ENCODE peak calls at places on chromosomes 1 and 21, in six cellular contexts. U is stimulated activated CD4-positive, alpha-beta T cell treated with anti-CD3 and anti-CD28 coated beads, Interleukin-15, amount 100 ng/mL, for 24 hours; M is iris pigment epithelial cell; B is CD4-positive, alpha-beta T cell; J is T-helper 9 cell; Q is GM03348. Z is an unnamed sample.
A peak's percentile ranks its signal among the peaks of the same experiment; 100 is the strongest.

GRCh38 chr21:35159881-35160280 is 110.8 kb upstream of the RUNX1 start:
- DNase-seq in U (no peak), M (peak; percentile 44), B (no peak), J (no peak), Q (peak; percentile 41), Z (peak; percentile 86)

GRCh38 chr1:177912991-177913390 is 56.9 kb downstream of the SEC16B start:
- DNase-seq in U (no peak), M (no peak), B (no peak), J (no peak), Q (no peak), Z (no peak)

GRCh38 chr1:162485236-162485635 is 12.4 kb upstream of the UHMK1 start:
- DNase-seq in U (no peak), M (peak; percentile 34), B (no peak), J (no peak), Q (peak; percentile 64), Z (peak; percentile 53)

GRCh38 chr21:38569733-38570132 is 71.5 kb upstream of the ERG start:
- DNase-seq in U (no peak), M (no peak), B (no peak), J (no peak), Q (no peak), Z (no peak)

GRCh38 chr1:167520711-167521206 is 2.4 kb upstream of the CD247 start:
- DNase-seq in U (no peak), M (no peak), B (no peak), J (no peak), Q (no peak), Z (no peak)

GRCh38 chr1:204192589-204193352 is 3.5 kb downstream of the KISS1 start:
- DNase-seq in U (no peak), M (no peak), B (no peak), J (no peak), Q (no peak), Z (peak; percentile 38)

GRCh38 chr1:183506561-183506960 is 34.3 kb downstream of the SMG7 start:
- DNase-seq in U (no peak), M (no peak), B (no peak), J (no peak), Q (peak; percentile 28), Z (no peak)

GRCh38 chr1:179976970-179977651 is 22.5 kb downstream of the CEP350 start:
- DNase-seq in U (no peak), M (no peak), B (no peak), J (no peak), Q (no peak), Z (no peak)

GRCh38 chr1:231734417-231734816 is 107.8 kb downstream of the DISC1 start:
- DNase-seq in U (no peak), M (no peak), B (no peak), J (no peak), Q (no peak), Z (peak; percentile 28)

GRCh38 chr1:102776074-102776473 is 332.2 kb downstream of the COL11A1 start:
- DNase-seq in U (no peak), M (no peak), B (no peak), J (no peak), Q (no peak), Z (no peak)

GRCh38 chr1:165894591-165894990 is 67.2 kb downstream of the UCK2 start:
- DNase-seq in U (no peak), M (no peak), B (no peak), J (no peak), Q (no peak), Z (peak; percentile 16)

GRCh38 chr1:163174524-163175437 is 27.9 kb downstream of the RGS5 start:
- DNase-seq in U (peak; percentile 69), M (peak; percentile 75), B (no peak), J (peak; percentile 3), Q (peak; percentile 74), Z (peak; percentile 67)

GRCh38 chr1:198656500-198656932 is 17.7 kb downstream of the PTPRC start:
- DNase-seq in U (peak; percentile 85), M (peak; percentile 22), B (peak; percentile 72), J (peak; percentile 70), Q (no peak), Z (no peak)

GRCh38 chr1:35031103-35031452 is 667 bp downstream of the ZMYM6 start:
- DNase-seq in U (peak; percentile 50), M (peak; percentile 63), B (peak; percentile 45), J (no peak), Q (peak; percentile 50), Z (peak; percentile 60)

GRCh38 chr1:184838374-184838995 is 83.8 kb upstream of the EDEM3 start:
- DNase-seq in U (no peak), M (peak; percentile 95), B (no peak), J (no peak), Q (peak; percentile 91), Z (peak; percentile 93)

GRCh38 chr1:92870591-92870990 is 38.8 kb downstream of the RPL5 start:
- DNase-seq in U (no peak), M (no peak), B (no peak), J (no peak), Q (no peak), Z (no peak)

GRCh38 chr1:56816264-56816663 is 2.9 kb downstream of the FYB2 start:
- DNase-seq in U (no peak), M (no peak), B (no peak), J (no peak), Q (no peak), Z (no peak)

GRCh38 chr1:116763787-116764465 is 9.7 kb downstream of the CD2 start:
- DNase-seq in U (peak; percentile 81), M (no peak), B (no peak), J (no peak), Q (peak; percentile 35), Z (peak; percentile 3)

GRCh38 chr1:50750021-50750619 is 209.9 kb downstream of the FAF1 start:
- DNase-seq in U (no peak), M (peak; percentile 54), B (no peak), J (no peak), Q (peak; percentile 70), Z (peak; percentile 17)

GRCh38 chr21:36337099-36337509 is 17.1 kb downstream of the MORC3 start:
- DNase-seq in U (no peak), M (peak; percentile 65), B (no peak), J (no peak), Q (peak; percentile 71), Z (peak; percentile 54)

GRCh38 chr1:17998889-17999288 is 108.7 kb upstream of the IGSF21 start:
- DNase-seq in U (no peak), M (no peak), B (no peak), J (no peak), Q (peak; percentile 18), Z (no peak)

GRCh38 chr1:21875621-21876063 is 61.5 kb downstream of the HSPG2 start:
- DNase-seq in U (no peak), M (no peak), B (no peak), J (no peak), Q (no peak), Z (no peak)

GRCh38 chr1:227738820-227739219 is 3.6 kb downstream of the SNAP47 start:
- DNase-seq in U (no peak), M (no peak), B (no peak), J (no peak), Q (no peak), Z (no peak)

GRCh38 chr21:38831526-38832467 is 26.1 kb downstream of the ETS2 start:
- DNase-seq in U (peak; percentile 50), M (peak; percentile 100), B (no peak), J (no peak), Q (peak; percentile 88), Z (peak; percentile 100)

GRCh38 chr1:22841754-22842370 is 130.8 kb downstream of the LACTBL1 start:
- DNase-seq in U (no peak), M (no peak), B (no peak), J (no peak), Q (peak; percentile 54), Z (no peak)

GRCh38 chr1:13900583-13900982 is 200.6 kb downstream of the PRDM2 start:
- DNase-seq in U (no peak), M (no peak), B (no peak), J (no peak), Q (no peak), Z (no peak)

GRCh38 chr1:195697130-195697529 is 911.1 kb downstream of the KCNT2 start:
- DNase-seq in U (no peak), M (no peak), B (no peak), J (no peak), Q (no peak), Z (no peak)

GRCh38 chr1:89588480-89588879 is 44.4 kb upstream of the LRRC8C start:
- DNase-seq in U (no peak), M (no peak), B (no peak), J (no peak), Q (no peak), Z (no peak)

GRCh38 chr21:29586696-29587095 is 288.0 kb downstream of the BACH1 start:
- DNase-seq in U (no peak), M (no peak), B (no peak), J (no peak), Q (no peak), Z (no peak)

GRCh38 chr1:116203192-116203723 is 92.1 kb downstream of the MAB21L3 start:
- DNase-seq in U (no peak), M (no peak), B (no peak), J (no peak), Q (no peak), Z (no peak)

GRCh38 chr1:94773931-94774422 is 46.2 kb upstream of the SLC44A3 start:
- DNase-seq in U (no peak), M (peak; percentile 87), B (no peak), J (no peak), Q (peak; percentile 63), Z (peak; percentile 34)

GRCh38 chr1:167856711-167857418 is 57.1 kb downstream of the ADCY10 start:
- DNase-seq in U (no peak), M (no peak), B (no peak), J (no peak), Q (no peak), Z (no peak)

GRCh38 chr1:88763649-88764406 is 79.8 kb downstream of the PKN2 start:
- DNase-seq in U (no peak), M (peak; percentile 68), B (no peak), J (no peak), Q (peak; percentile 62), Z (peak; percentile 59)

GRCh38 chr1:212605441-212605976 is 3.1 kb upstream of the ATF3 start:
- DNase-seq in U (no peak), M (peak; percentile 24), B (no peak), J (no peak), Q (no peak), Z (peak; percentile 34)

GRCh38 chr1:181112071-181112929 is 23.8 kb downstream of the IER5 start:
- DNase-seq in U (no peak), M (peak; percentile 100), B (no peak), J (no peak), Q (peak; percentile 90), Z (peak; percentile 100)

GRCh38 chr1:235266325-235266724 is 61.7 kb downstream of the ARID4B start:
- DNase-seq in U (no peak), M (no peak), B (no peak), J (no peak), Q (no peak), Z (no peak)

GRCh38 chr1:117857434-117857833 is 72.0 kb downstream of the GDAP2 start:
- DNase-seq in U (no peak), M (no peak), B (no peak), J (no peak), Q (no peak), Z (no peak)

GRCh38 chr1:22739648-22740385 is 29.2 kb downstream of the EPHB2 start:
- DNase-seq in U (peak; percentile 6), M (peak; percentile 90), B (no peak), J (no peak), Q (peak; percentile 96), Z (peak; percentile 97)